ENCODE peak calls at places on chromosomes 4 and X, in ten cellular contexts. M, J, Y, S, P, T, E, Q, R and H are unnamed samples.

GRCh38 chr4:155999743-156000142 is 46.1 kb upstream of the CTSO start:
- DNase-seq in M (peak), J (no peak), Y (no peak), S (no peak), P (no peak), T (no peak), E (no peak), Q (no peak), R (no peak), H (no peak)

GRCh38 chr4:52959545-52959944 is 97.4 kb downstream of the RASL11B start:
- DNase-seq in M (no peak), J (no peak), Y (no peak), S (no peak), P (no peak), T (no peak), E (no peak), Q (no peak), R (no peak), H (no peak)

GRCh38 chrX:67777148-67777547 is 233.3 kb downstream of the AR start:
- DNase-seq in M (no peak), J (no peak), Y (no peak), S (no peak), P (no peak), T (no peak), E (no peak), Q (no peak), R (no peak), H (no peak)

GRCh38 chrX:45771114-45771513 is 570.4 kb upstream of the DIPK2B start:
- DNase-seq in M (peak), J (peak), Y (peak), S (no peak), P (no peak), T (no peak), E (no peak), Q (peak), R (peak), H (peak)

GRCh38 chr4:156773648-156774357 is 197.8 kb downstream of the PDGFC start:
- DNase-seq in M (no peak), J (no peak), Y (peak), S (no peak), P (no peak), T (no peak), E (no peak), Q (no peak), R (no peak), H (no peak)

GRCh38 chr4:42729505-42730237 is 72.8 kb upstream of the ATP8A1 start:
- DNase-seq in M (no peak), J (no peak), Y (no peak), S (no peak), P (no peak), T (no peak), E (no peak), Q (no peak), R (no peak), H (no peak)

GRCh38 chrX:72021975-72022374 is 109.7 kb downstream of the RTL5 start:
- DNase-seq in M (no peak), J (no peak), Y (peak), S (no peak), P (no peak), T (peak), E (no peak), Q (no peak), R (no peak), H (no peak)

GRCh38 chrX:153406011-153406410 is 4.9 kb upstream of the PNMA6E start:
- DNase-seq in M (no peak), J (no peak), Y (no peak), S (no peak), P (no peak), T (no peak), E (no peak), Q (no peak), R (no peak), H (no peak)

GRCh38 chrX:33086886-33087285 is 124.5 kb downstream of the DMD start:
- DNase-seq in M (no peak), J (no peak), Y (no peak), S (no peak), P (no peak), T (no peak), E (no peak), Q (no peak), R (no peak), H (no peak)

GRCh38 chr4:124854968-124855367 is 142.4 kb upstream of the ANKRD50 start:
- DNase-seq in M (no peak), J (no peak), Y (no peak), S (no peak), P (no peak), T (no peak), E (no peak), Q (no peak), R (no peak), H (no peak)

GRCh38 chrX:25873196-25873595 is 264.9 kb upstream of the MAGEB18 start:
- DNase-seq in M (no peak), J (no peak), Y (no peak), S (no peak), P (no peak), T (no peak), E (no peak), Q (no peak), R (no peak), H (no peak)

GRCh38 chr4:182839256-182839655 is 77.9 kb downstream of the DCTD start:
- DNase-seq in M (no peak), J (no peak), Y (no peak), S (no peak), P (no peak), T (no peak), E (no peak), Q (no peak), R (no peak), H (peak)

GRCh38 chrX:69163936-69164741 is 1.1 kb downstream of the PJA1 start:
- DNase-seq in M (peak), J (peak), Y (no peak), S (no peak), P (peak), T (peak), E (no peak), Q (peak), R (peak), H (no peak)

GRCh38 chrX:10486373-10486772 is 134.0 kb downstream of the MID1 start:
- DNase-seq in M (no peak), J (no peak), Y (peak), S (no peak), P (no peak), T (no peak), E (no peak), Q (no peak), R (peak), H (peak)

GRCh38 chr4:109969909-109970308 is 57.2 kb downstream of the EGF start:
- DNase-seq in M (no peak), J (no peak), Y (no peak), S (no peak), P (no peak), T (no peak), E (no peak), Q (no peak), R (no peak), H (no peak)

GRCh38 chrX:65677954-65678469 is 10.6 kb downstream of the MSN start:
- DNase-seq in M (peak), J (no peak), Y (peak), S (no peak), P (no peak), T (no peak), E (no peak), Q (no peak), R (peak), H (peak)

DNA sequence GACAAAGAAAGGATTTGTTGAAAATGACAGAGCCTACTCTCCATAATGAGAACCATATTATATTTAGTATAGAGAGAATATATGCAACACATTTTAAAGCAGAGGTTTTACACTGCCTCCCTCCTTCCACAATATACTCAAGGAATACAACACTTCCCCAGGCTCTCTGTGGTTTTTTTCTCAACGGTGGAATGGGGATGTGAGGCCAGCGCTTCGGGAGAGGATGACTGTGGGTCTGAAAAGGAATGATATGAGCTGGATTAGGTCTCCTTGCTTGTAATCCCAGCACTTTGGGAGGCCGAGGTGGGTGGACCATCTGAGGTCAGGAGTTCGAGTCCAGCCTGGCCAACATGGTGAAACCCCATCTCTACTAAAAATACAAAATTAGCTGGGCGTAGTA is 348.7 kb upstream of the KLF3 start:
- DNase-seq in M (no peak), J (no peak), Y (no peak), S (no peak), P (no peak), T (no peak), E (no peak), Q (no peak), R (no peak), H (no peak)
- H3K4me3 ChIP-seq in M (no peak), J (no peak), Y (no peak), S (no peak), P (no peak), T (no peak), E (no peak), Q (no peak), R (no peak), H (no peak)

GRCh38 chr4:78954048-78954666 is 14.9 kb upstream of the PAQR3 start:
- DNase-seq in M (no peak), J (no peak), Y (peak), S (no peak), P (peak), T (peak), E (no peak), Q (no peak), R (no peak), H (no peak)

GRCh38 chr4:78949735-78950134 is 10.5 kb upstream of the PAQR3 start:
- DNase-seq in M (no peak), J (no peak), Y (no peak), S (no peak), P (no peak), T (no peak), E (no peak), Q (no peak), R (no peak), H (no peak)

GRCh38 chr4:78956979-78957378 is 17.7 kb upstream of the PAQR3 start:
- DNase-seq in M (no peak), J (no peak), Y (no peak), S (no peak), P (no peak), T (no peak), E (no peak), Q (no peak), R (no peak), H (no peak)

GRCh38 chr4:78953231-78953630 is 14.0 kb upstream of the PAQR3 start:
- DNase-seq in M (no peak), J (no peak), Y (no peak), S (no peak), P (no peak), T (no peak), E (no peak), Q (no peak), R (no peak), H (no peak)

DNA sequence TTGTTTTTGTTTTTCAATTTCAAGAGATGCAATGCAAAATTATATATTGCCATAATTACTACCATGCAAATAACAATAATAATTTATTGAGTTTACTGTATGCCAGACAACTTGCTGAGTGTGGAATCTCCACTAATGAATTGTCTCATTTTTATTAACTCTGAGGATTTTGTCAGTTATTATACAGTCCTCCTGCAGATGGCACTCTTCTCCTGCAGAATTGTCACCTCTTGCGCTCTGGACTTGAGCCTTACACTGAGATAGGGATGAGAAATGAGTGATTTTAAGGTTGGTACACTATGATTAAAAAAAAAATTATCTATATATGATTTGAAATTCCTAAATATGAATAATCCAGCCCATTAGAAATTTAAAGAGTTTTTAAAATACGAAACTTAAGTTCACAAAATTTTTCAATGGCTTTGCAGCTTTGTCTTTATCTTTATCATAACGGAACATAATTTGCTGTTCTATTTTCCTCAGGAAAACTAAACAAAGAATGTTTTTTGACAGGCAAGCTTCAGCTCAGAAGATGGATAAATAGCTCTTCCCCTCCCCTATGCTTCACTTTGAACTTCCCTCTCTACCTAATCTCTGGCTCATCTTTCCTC is 12.7 kb upstream of the PAQR3 start:
- DNase-seq in M (no peak), J (no peak), Y (peak), S (no peak), P (peak), T (peak), E (no peak), Q (no peak), R (no peak), H (no peak)
- TF ChIP-seq EP300 in M (no peak), J (no peak), Y (no peak), S (peak), P (no peak), T (no peak), E (no peak), Q (no peak), R (no peak), H (no peak)

GRCh38 chr4:19982556-19982955 is 269.1 kb upstream of the SLIT2 start:
- DNase-seq in M (no peak), J (no peak), Y (no peak), S (no peak), P (no peak), T (no peak), E (no peak), Q (no peak), R (no peak), H (no peak)
- H3K27ac ChIP-seq in M (no peak), J (no peak), Y (no peak), S (no peak), P (peak), T (no peak), E (no peak), Q (no peak), R (no peak), H (no peak)

GRCh38 chrX:111886678-111887077 is 10.7 kb downstream of the TRPC5OS start:
- DNase-seq in M (no peak), J (no peak), Y (no peak), S (no peak), P (no peak), T (no peak), E (no peak), Q (no peak), R (no peak), H (no peak)

GRCh38 chrX:111880735-111881134 is 4.8 kb downstream of the TRPC5OS start:
- DNase-seq in M (no peak), J (no peak), Y (no peak), S (no peak), P (no peak), T (no peak), E (no peak), Q (no peak), R (no peak), H (no peak)

GRCh38 chrX:111877681-111878080 is 1.7 kb downstream of the TRPC5OS start:
- DNase-seq in M (no peak), J (no peak), Y (no peak), S (no peak), P (no peak), T (no peak), E (no peak), Q (no peak), R (no peak), H (no peak)

GRCh38 chrX:111876646-111877045 is 665 bp downstream of the TRPC5OS start:
- DNase-seq in M (no peak), J (no peak), Y (no peak), S (no peak), P (no peak), T (no peak), E (no peak), Q (no peak), R (no peak), H (no peak)

GRCh38 chrX:111881715-111882114 is 5.7 kb downstream of the TRPC5OS start:
- DNase-seq in M (no peak), J (no peak), Y (no peak), S (no peak), P (no peak), T (no peak), E (no peak), Q (no peak), R (no peak), H (no peak)
- H3K4me3 ChIP-seq in M (no peak), J (no peak), Y (no peak), S (no peak), P (no peak), T (no peak), E (no peak), Q (no peak), R (no peak), H (no peak)

DNA sequence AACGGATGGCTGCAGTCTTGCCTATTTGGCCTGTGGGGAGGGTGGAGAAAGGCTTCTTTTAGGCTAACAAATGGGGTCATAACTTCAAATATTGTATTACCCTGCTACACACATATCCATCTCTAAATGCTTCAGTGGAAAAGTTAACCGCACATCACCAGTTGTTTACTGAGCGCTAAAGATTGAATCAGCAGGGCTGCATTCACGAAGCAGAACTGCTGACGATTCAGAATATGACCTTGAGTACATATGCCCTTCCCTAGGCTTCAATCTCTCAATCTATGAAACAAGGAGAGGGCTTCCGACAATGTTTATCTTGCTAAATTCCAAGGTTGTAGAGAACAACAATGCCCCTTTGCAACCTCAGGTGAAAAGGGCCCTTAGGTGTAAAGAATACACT is 2.7 kb upstream of the ATP6AP2 start:
- DNase-seq in M (no peak), J (no peak), Y (no peak), S (no peak), P (no peak), T (no peak), E (no peak), Q (no peak), R (no peak), H (no peak)
- TF ChIP-seq EP300 in M (no peak), J (no peak), Y (no peak), S (no peak), P (no peak), T (no peak), E (no peak), Q (no peak), R (no peak), H (no peak)

DNA sequence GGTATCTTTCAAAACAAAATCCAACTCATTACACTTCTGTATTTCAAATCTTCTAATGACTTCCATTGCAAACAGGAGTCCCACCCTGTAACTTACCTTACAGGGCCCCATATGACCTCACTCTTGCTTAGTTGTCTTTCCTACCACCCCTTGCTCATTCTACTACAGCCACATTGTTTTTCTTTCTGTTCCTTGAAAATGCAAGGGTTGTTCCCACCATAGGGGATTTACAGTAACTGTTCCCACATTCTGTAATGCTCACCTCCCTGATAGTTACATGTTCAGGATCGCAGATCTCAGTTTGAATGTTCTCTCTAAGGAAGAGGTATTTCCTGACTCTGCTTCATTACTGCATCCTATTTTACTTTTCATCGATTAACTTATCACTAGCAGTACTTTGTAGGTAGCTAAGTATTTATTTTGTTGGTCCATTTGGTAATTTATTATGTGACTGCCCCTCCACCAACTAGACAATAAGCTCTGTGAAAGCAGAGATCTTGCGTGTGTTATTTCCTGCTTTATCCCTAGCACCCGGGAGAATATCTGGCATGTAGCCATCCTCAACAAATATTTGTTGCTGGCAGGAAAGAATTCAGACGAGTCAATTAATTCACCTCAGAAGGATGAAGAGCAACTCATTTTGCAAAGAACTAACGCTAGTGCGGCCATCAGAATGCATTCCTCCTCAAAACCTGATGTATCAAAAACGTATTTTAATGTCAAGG is 21.4 kb downstream of the MAOB start:
- DNase-seq in M (no peak), J (no peak), Y (peak), S (no peak), P (peak), T (no peak), E (no peak), Q (no peak), R (no peak), H (no peak)
- H3K27ac ChIP-seq in M (no peak), J (no peak), Y (no peak), S (no peak), P (peak), T (no peak), E (no peak), Q (no peak), R (no peak), H (no peak)

GRCh38 chr4:184731056-184731455 is 2.8 kb downstream of the CENPU start:
- DNase-seq in M (no peak), J (no peak), Y (no peak), S (no peak), P (no peak), T (no peak), E (no peak), Q (no peak), R (no peak), H (no peak)

GRCh38 chr4:184732126-184732525 is 1.8 kb downstream of the CENPU start:
- DNase-seq in M (no peak), J (no peak), Y (no peak), S (no peak), P (no peak), T (no peak), E (no peak), Q (no peak), R (peak), H (no peak)

GRCh38 chr4:184728858-184729257 is 5.0 kb downstream of the CENPU start:
- DNase-seq in M (no peak), J (no peak), Y (no peak), S (no peak), P (no peak), T (no peak), E (no peak), Q (no peak), R (no peak), H (no peak)

GRCh38 chr4:184733654-184734524 is at the start of gene CENPU:
- DNase-seq in M (peak), J (peak), Y (peak), S (peak), P (peak), T (peak), E (peak), Q (peak), R (peak), H (peak)

DNA sequence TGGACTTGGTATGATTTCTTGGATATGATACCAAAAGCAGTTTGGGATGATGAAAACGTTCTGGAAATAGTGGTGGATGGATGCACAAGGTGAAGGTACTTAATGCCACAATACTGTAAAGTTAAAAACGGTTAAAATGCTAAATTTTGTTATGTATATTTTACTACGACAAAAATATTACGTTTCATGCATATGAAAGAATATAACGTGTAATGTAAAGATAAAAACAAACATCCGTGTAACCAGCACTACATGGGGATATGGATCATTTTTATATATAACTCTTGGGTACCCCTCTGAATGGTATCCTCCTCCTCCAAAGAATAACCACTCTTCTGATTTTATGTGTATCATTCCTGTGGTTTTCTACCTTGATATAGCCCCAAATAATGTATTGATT is 862 bp upstream of the CENPU start:
- DNase-seq in M (no peak), J (no peak), Y (no peak), S (no peak), P (no peak), T (no peak), E (no peak), Q (no peak), R (no peak), H (no peak)
- H3K4me3 ChIP-seq in M (peak), J (no peak), Y (peak), S (peak), P (peak), T (peak), E (peak), Q (peak), R (no peak), H (peak)